ENCODE peak calls at places on chromosomes 5 and 9, in seven cellular contexts. One of them, this sample, is unnamed.

GRCh38 chr5:1931590-1932138 is 48.9 kb upstream of the IRX4 start:
- DNase-seq in ovary: peak; percentile 69
- DNase-seq in uterus: peak; percentile 61
- DNase-seq in GM12865: no peak
- DNase-seq in hepatocyte: peak; percentile 37
- DNase-seq in adrenal gland: no peak
- DNase-seq in astrocyte of the spinal cord: no peak
- DNase-seq in this sample: no peak

GRCh38 chr5:178340637-178341036 is 108.0 kb upstream of the PHYKPL start:
- DNase-seq in GM12865: no peak
- DNase-seq in uterus: no peak
- DNase-seq in hepatocyte: no peak
- DNase-seq in adrenal gland: no peak
- DNase-seq in ovary: no peak
- DNase-seq in astrocyte of the spinal cord: no peak
- DNase-seq in this sample: no peak

GRCh38 chr5:108818613-108819272 is 71.0 kb downstream of the FER start:
- DNase-seq in GM12865: peak; percentile 54
- DNase-seq in adrenal gland: no peak
- DNase-seq in ovary: no peak
- DNase-seq in hepatocyte: no peak
- DNase-seq in astrocyte of the spinal cord: peak; percentile 46
- DNase-seq in uterus: no peak
- DNase-seq in this sample: no peak

GRCh38 chr5:88109806-88110205 is 158.8 kb downstream of the TMEM161B start:
- DNase-seq in astrocyte of the spinal cord: peak; percentile 52
- DNase-seq in uterus: no peak
- DNase-seq in GM12865: no peak
- DNase-seq in hepatocyte: no peak
- DNase-seq in ovary: no peak
- DNase-seq in adrenal gland: no peak
- DNase-seq in this sample: no peak

GRCh38 chr9:7166074-7166473 is 408.3 kb downstream of the KDM4C start:
- DNase-seq in uterus: no peak
- DNase-seq in ovary: no peak
- DNase-seq in adrenal gland: no peak
- DNase-seq in astrocyte of the spinal cord: no peak
- DNase-seq in hepatocyte: no peak
- DNase-seq in GM12865: no peak
- DNase-seq in this sample: no peak

GRCh38 chr9:38063363-38063707 is 5.7 kb downstream of the SHB start:
- DNase-seq in hepatocyte: no peak
- DNase-seq in uterus: no peak
- DNase-seq in adrenal gland: no peak
- DNase-seq in ovary: no peak
- DNase-seq in astrocyte of the spinal cord: no peak
- DNase-seq in GM12865: no peak
- DNase-seq in this sample: no peak

GRCh38 chr9:90905079-90905478 is 103.5 kb downstream of the SYK start:
- DNase-seq in hepatocyte: no peak
- DNase-seq in GM12865: no peak
- DNase-seq in ovary: no peak
- DNase-seq in uterus: no peak
- DNase-seq in astrocyte of the spinal cord: no peak
- DNase-seq in adrenal gland: no peak
- DNase-seq in this sample: no peak

GRCh38 chr5:170297589-170298462 is at the start of gene LCP2:
- DNase-seq in ovary: no peak
- DNase-seq in adrenal gland: no peak
- DNase-seq in uterus: no peak
- DNase-seq in astrocyte of the spinal cord: no peak
- DNase-seq in hepatocyte: no peak
- DNase-seq in GM12865: peak; percentile 63
- DNase-seq in this sample: no peak

GRCh38 chr5:115349001-115349817 is 52.8 kb upstream of the CCDC112 start:
- DNase-seq in hepatocyte: peak; percentile 75
- DNase-seq in astrocyte of the spinal cord: peak; percentile 89
- DNase-seq in GM12865: peak; percentile 8
- DNase-seq in ovary: no peak
- DNase-seq in adrenal gland: peak; percentile 68
- DNase-seq in uterus: no peak
- DNase-seq in this sample: no peak

GRCh38 chr9:19479874-19480273 is 71.1 kb downstream of the ACER2 start:
- DNase-seq in ovary: no peak
- DNase-seq in adrenal gland: no peak
- DNase-seq in astrocyte of the spinal cord: no peak
- DNase-seq in hepatocyte: no peak
- DNase-seq in GM12865: no peak
- DNase-seq in uterus: no peak
- DNase-seq in this sample: no peak

GRCh38 chr5:122756263-122756911 is 18.5 kb upstream of the SNX2 start:
- DNase-seq in ovary: no peak
- DNase-seq in GM12865: peak; percentile 46
- DNase-seq in astrocyte of the spinal cord: peak; percentile 72
- DNase-seq in hepatocyte: no peak
- DNase-seq in uterus: no peak
- DNase-seq in adrenal gland: no peak
- DNase-seq in this sample: no peak

GRCh38 chr9:76519027-76519835 is 60.2 kb downstream of the GCNT1 start:
- DNase-seq in adrenal gland: no peak
- DNase-seq in ovary: no peak
- DNase-seq in astrocyte of the spinal cord: peak; percentile 62
- DNase-seq in uterus: no peak
- DNase-seq in hepatocyte: no peak
- DNase-seq in GM12865: no peak
- DNase-seq in this sample: no peak

GRCh38 chr9:128420651-128421473 is at the start of gene CERCAM:
- DNase-seq in uterus: peak; percentile 79
- DNase-seq in astrocyte of the spinal cord: peak; percentile 18
- DNase-seq in adrenal gland: no peak
- DNase-seq in hepatocyte: peak; percentile 87
- DNase-seq in ovary: peak; percentile 77
- DNase-seq in GM12865: peak; percentile 51
- DNase-seq in this sample: peak; percentile 49

GRCh38 chr5:31021181-31021624 is 172.3 kb upstream of the CDH6 start:
- DNase-seq in astrocyte of the spinal cord: peak; percentile 51
- DNase-seq in GM12865: no peak
- DNase-seq in hepatocyte: peak; percentile 50
- DNase-seq in adrenal gland: no peak
- DNase-seq in uterus: no peak
- DNase-seq in ovary: no peak
- DNase-seq in this sample: no peak

GRCh38 chr5:124527220-124527991 is 219.0 kb downstream of the ZNF608 start:
- DNase-seq in astrocyte of the spinal cord: peak; percentile 26
- DNase-seq in adrenal gland: no peak
- DNase-seq in uterus: no peak
- DNase-seq in ovary: no peak
- DNase-seq in hepatocyte: peak; percentile 74
- DNase-seq in GM12865: peak; percentile 54
- DNase-seq in this sample: no peak

GRCh38 chr9:88954073-88954472 is 37.2 kb upstream of the S1PR3 start:
- DNase-seq in ovary: no peak
- DNase-seq in adrenal gland: no peak
- DNase-seq in hepatocyte: no peak
- DNase-seq in GM12865: no peak
- DNase-seq in uterus: no peak
- DNase-seq in astrocyte of the spinal cord: peak; percentile 76
- DNase-seq in this sample: no peak

GRCh38 chr5:159263569-159263905 is 447 bp downstream of the UBLCP1 start:
- DNase-seq in adrenal gland: no peak
- DNase-seq in astrocyte of the spinal cord: no peak
- DNase-seq in ovary: no peak
- DNase-seq in uterus: no peak
- DNase-seq in hepatocyte: no peak
- DNase-seq in GM12865: no peak
- DNase-seq in this sample: no peak

GRCh38 chr5:109413463-109413862 is 3.7 kb upstream of the PJA2 start:
- DNase-seq in uterus: no peak
- DNase-seq in hepatocyte: peak; percentile 16
- DNase-seq in GM12865: peak; percentile 28
- DNase-seq in ovary: no peak
- DNase-seq in astrocyte of the spinal cord: peak; percentile 93
- DNase-seq in adrenal gland: no peak
- DNase-seq in this sample: no peak

GRCh38 chr5:96933764-96934163 is 2.1 kb upstream of the LNPEP start:
- DNase-seq in astrocyte of the spinal cord: no peak
- DNase-seq in ovary: no peak
- DNase-seq in hepatocyte: no peak
- DNase-seq in uterus: no peak
- DNase-seq in GM12865: peak; percentile 39
- DNase-seq in adrenal gland: no peak
- DNase-seq in this sample: no peak

GRCh38 chr5:25393957-25394356 is 749.2 kb upstream of the CDH10 start:
- DNase-seq in GM12865: no peak
- DNase-seq in astrocyte of the spinal cord: no peak
- DNase-seq in adrenal gland: no peak
- DNase-seq in uterus: no peak
- DNase-seq in hepatocyte: no peak
- DNase-seq in ovary: no peak
- DNase-seq in this sample: no peak

GRCh38 chr5:14445581-14446290 is 135.9 kb upstream of the OTULINL start:
- DNase-seq in ovary: peak; percentile 54
- DNase-seq in astrocyte of the spinal cord: peak; percentile 70
- DNase-seq in hepatocyte: no peak
- DNase-seq in GM12865: no peak
- DNase-seq in uterus: peak; percentile 56
- DNase-seq in adrenal gland: peak; percentile 63
- DNase-seq in this sample: no peak

GRCh38 chr5:141199359-141200235 is at the start of gene PCDHB11:
- DNase-seq in GM12865: no peak
- DNase-seq in ovary: no peak
- DNase-seq in uterus: no peak
- DNase-seq in astrocyte of the spinal cord: no peak
- DNase-seq in adrenal gland: no peak
- DNase-seq in hepatocyte: no peak
- DNase-seq in this sample: no peak

GRCh38 chr9:85603920-85604319 is 137.8 kb downstream of the AGTPBP1 start:
- DNase-seq in astrocyte of the spinal cord: no peak
- DNase-seq in adrenal gland: no peak
- DNase-seq in hepatocyte: no peak
- DNase-seq in ovary: no peak
- DNase-seq in GM12865: no peak
- DNase-seq in uterus: no peak
- DNase-seq in this sample: no peak

GRCh38 chr9:116860509-116861120 is 173.5 kb downstream of the TRIM32 start:
- DNase-seq in GM12865: peak; percentile 50
- DNase-seq in ovary: peak; percentile 19
- DNase-seq in adrenal gland: peak; percentile 78
- DNase-seq in hepatocyte: peak; percentile 84
- DNase-seq in uterus: peak; percentile 53
- DNase-seq in astrocyte of the spinal cord: peak; percentile 39
- DNase-seq in this sample: no peak

GRCh38 chr9:91949293-91949945 is 609 bp downstream of the ROR2 start:
- DNase-seq in ovary: peak; percentile 63
- DNase-seq in GM12865: no peak
- DNase-seq in uterus: peak; percentile 38
- DNase-seq in astrocyte of the spinal cord: no peak
- DNase-seq in adrenal gland: peak; percentile 26
- DNase-seq in hepatocyte: peak; percentile 57
- DNase-seq in this sample: no peak

GRCh38 chr5:132213666-132214065 is 14.0 kb downstream of the P4HA2 start:
- DNase-seq in uterus: no peak
- DNase-seq in hepatocyte: no peak
- DNase-seq in adrenal gland: no peak
- DNase-seq in astrocyte of the spinal cord: no peak
- DNase-seq in ovary: no peak
- DNase-seq in GM12865: no peak
- DNase-seq in this sample: no peak

GRCh38 chr5:136799806-136800372 is 434.5 kb upstream of the TRPC7 start:
- DNase-seq in GM12865: no peak
- DNase-seq in hepatocyte: no peak
- DNase-seq in adrenal gland: no peak
- DNase-seq in astrocyte of the spinal cord: no peak
- DNase-seq in ovary: no peak
- DNase-seq in uterus: no peak
- DNase-seq in this sample: no peak
- TF ChIP-seq CTCF in GM12865: no peak
- TF ChIP-seq CTCF in hepatocyte: no peak
- TF ChIP-seq CTCF in adrenal gland: no peak
- TF ChIP-seq CTCF in astrocyte of the spinal cord: no peak
- TF ChIP-seq CTCF in ovary: no peak
- TF ChIP-seq CTCF in uterus: no peak
- TF ChIP-seq CTCF in this sample: no peak

GRCh38 chr9:124017064-124017928 is 5.7 kb downstream of the LHX2 start:
- DNase-seq in astrocyte of the spinal cord: no peak
- DNase-seq in hepatocyte: no peak
- DNase-seq in ovary: no peak
- DNase-seq in adrenal gland: no peak
- DNase-seq in GM12865: no peak
- DNase-seq in uterus: no peak
- DNase-seq in this sample: no peak
- TF ChIP-seq CTCF in astrocyte of the spinal cord: no peak
- TF ChIP-seq CTCF in hepatocyte: no peak
- TF ChIP-seq CTCF in ovary: no peak
- TF ChIP-seq CTCF in adrenal gland: no peak
- TF ChIP-seq CTCF in GM12865: no peak
- TF ChIP-seq CTCF in uterus: no peak
- TF ChIP-seq CTCF in this sample: no peak

GRCh38 chr9:99820330-99821186 is 1.1 kb upstream of the NR4A3 start:
- DNase-seq in adrenal gland: peak; percentile 85
- DNase-seq in uterus: peak; percentile 73
- DNase-seq in astrocyte of the spinal cord: peak; percentile 76
- DNase-seq in hepatocyte: peak; percentile 73
- DNase-seq in GM12865: peak; percentile 70
- DNase-seq in ovary: no peak
- DNase-seq in this sample: peak; percentile 50

GRCh38 chr9:99819123-99819483 is 2.6 kb upstream of the NR4A3 start:
- DNase-seq in ovary: no peak
- DNase-seq in adrenal gland: no peak
- DNase-seq in hepatocyte: no peak
- DNase-seq in uterus: no peak
- DNase-seq in GM12865: no peak
- DNase-seq in astrocyte of the spinal cord: no peak
- DNase-seq in this sample: no peak

GRCh38 chr9:99818439-99818992 is 3.2 kb upstream of the NR4A3 start:
- DNase-seq in ovary: no peak
- DNase-seq in uterus: no peak
- DNase-seq in GM12865: peak; percentile 13
- DNase-seq in astrocyte of the spinal cord: no peak
- DNase-seq in hepatocyte: no peak
- DNase-seq in adrenal gland: no peak
- DNase-seq in this sample: no peak

GRCh38 chr9:99821187-99822095 is at the start of gene NR4A3:
- DNase-seq in GM12865: peak; percentile 88
- DNase-seq in ovary: peak; percentile 96
- DNase-seq in astrocyte of the spinal cord: peak; percentile 98
- DNase-seq in uterus: peak; percentile 94
- DNase-seq in hepatocyte: peak; percentile 96
- DNase-seq in adrenal gland: peak; percentile 96
- DNase-seq in this sample: peak; percentile 91

GRCh38 chr9:99819484-99820329 is 2.0 kb upstream of the NR4A3 start:
- DNase-seq in hepatocyte: peak; percentile 96
- DNase-seq in GM12865: peak; percentile 95
- DNase-seq in ovary: peak; percentile 98
- DNase-seq in astrocyte of the spinal cord: peak; percentile 96
- DNase-seq in adrenal gland: peak; percentile 97
- DNase-seq in uterus: peak; percentile 97
- DNase-seq in this sample: peak; percentile 97
- TF ChIP-seq CTCF in hepatocyte: no peak
- TF ChIP-seq CTCF in GM12865: no peak
- TF ChIP-seq CTCF in ovary: no peak
- TF ChIP-seq CTCF in astrocyte of the spinal cord: no peak
- TF ChIP-seq CTCF in adrenal gland: no peak
- TF ChIP-seq CTCF in uterus: peak; percentile 18
- TF ChIP-seq CTCF in this sample: no peak

GRCh38 chr5:157528036-157528632 is 47.4 kb downstream of the ADAM19 start:
- DNase-seq in ovary: no peak
- DNase-seq in astrocyte of the spinal cord: peak; percentile 29
- DNase-seq in uterus: peak; percentile 55
- DNase-seq in hepatocyte: peak; percentile 31
- DNase-seq in adrenal gland: no peak
- DNase-seq in GM12865: no peak
- DNase-seq in this sample: no peak
- TF ChIP-seq CTCF in ovary: no peak
- TF ChIP-seq CTCF in astrocyte of the spinal cord: no peak
- TF ChIP-seq CTCF in uterus: no peak
- TF ChIP-seq CTCF in hepatocyte: no peak
- TF ChIP-seq CTCF in adrenal gland: no peak
- TF ChIP-seq CTCF in GM12865: no peak
- TF ChIP-seq CTCF in this sample: no peak